ENCODE peak calls at places on chromosomes 3 and 15, in eight cellular contexts. E is GM12865; S is uterus; V is neural crest cell; K is activated T-cell treated with anti-CD3 and anti-CD28 coated beads, Interleukin-2, amount 50 U/mL, for 72 hours; A is NCI-H748 treated with DMSO at 0.1 percent for 48 hours; N is cardiac septum; X is thoracic aorta. Z is an unnamed sample.
A peak's percentile ranks its signal among the peaks of the same experiment; 100 is the strongest.

GRCh38 chr3:11145888-11146287 is 8.4 kb upstream of the HRH1 start:
- DNase-seq in E (no peak), S (no peak), V (no peak), K (no peak), A (no peak), N (no peak), X (no peak), Z (no peak)

GRCh38 chr3:53709256-53709655 is 137.0 kb downstream of the CHDH start:
- DNase-seq in E (no peak), S (no peak), V (no peak), K (no peak), A (no peak), N (no peak), X (no peak), Z (no peak)

GRCh38 chr3:138921316-138922292 is 25.3 kb downstream of the FOXL2 start:
- DNase-seq in E (no peak), S (no peak), V (no peak), K (no peak), A (no peak), N (no peak), X (no peak), Z (no peak)

GRCh38 chr15:78830514-78831228 is 19.4 kb upstream of the ADAMTS7 start:
- DNase-seq in E (peak; percentile 39), S (no peak), V (no peak), K (no peak), A (no peak), N (no peak), X (no peak), Z (no peak)

GRCh38 chr3:4752201-4753072 is 226.8 kb upstream of the BHLHE40 start:
- DNase-seq in E (no peak), S (no peak), V (no peak), K (no peak), A (no peak), N (peak; percentile 67), X (no peak), Z (no peak)

GRCh38 chr3:131397889-131398288 is 16.3 kb downstream of the NUDT16 start:
- DNase-seq in E (no peak), S (no peak), V (no peak), K (no peak), A (no peak), N (no peak), X (no peak), Z (no peak)

GRCh38 chr15:31300981-31301686 is 25.5 kb upstream of the KLF13 start:
- DNase-seq in E (no peak), S (no peak), V (no peak), K (no peak), A (no peak), N (no peak), X (no peak), Z (peak; percentile 13)

GRCh38 chr15:88653200-88654064 is 14.6 kb downstream of the ISG20 start:
- DNase-seq in E (peak; percentile 7), S (peak; percentile 3), V (no peak), K (no peak), A (no peak), N (no peak), X (no peak), Z (no peak)

GRCh38 chr3:189710620-189711388 is 79.6 kb downstream of the TP63 start:
- DNase-seq in E (peak; percentile 82), S (peak; percentile 40), V (no peak), K (no peak), A (no peak), N (no peak), X (no peak), Z (peak; percentile 17)

GRCh38 chr15:64356443-64357040 is 569 bp upstream of the CSNK1G1 start:
- DNase-seq in E (no peak), S (no peak), V (no peak), K (no peak), A (peak; percentile 70), N (no peak), X (no peak), Z (no peak)

GRCh38 chr3:19149388-19149787 is 1.1 kb downstream of the KCNH8 start:
- DNase-seq in E (peak; percentile 44), S (no peak), V (peak; percentile 47), K (peak; percentile 24), A (peak; percentile 2), N (no peak), X (no peak), Z (no peak)

GRCh38 chr15:66631616-66632263 is 65.9 kb upstream of the LCTL start:
- DNase-seq in E (no peak), S (no peak), V (no peak), K (no peak), A (no peak), N (no peak), X (no peak), Z (no peak)

GRCh38 chr3:13484861-13485590 is 4.9 kb downstream of the HDAC11 start:
- DNase-seq in E (no peak), S (no peak), V (no peak), K (no peak), A (no peak), N (peak; percentile 88), X (no peak), Z (peak; percentile 42)

GRCh38 chr3:55720614-55721013 is 233.5 kb upstream of the WNT5A start:
- DNase-seq in E (peak; percentile 67), S (no peak), V (no peak), K (no peak), A (no peak), N (no peak), X (no peak), Z (no peak)

GRCh38 chr3:189406148-189406547 is 225.0 kb upstream of the TP63 start:
- DNase-seq in E (no peak), S (no peak), V (no peak), K (no peak), A (no peak), N (no peak), X (no peak), Z (no peak)

GRCh38 chr3:151477596-151478375 is 16.9 kb upstream of the IGSF10 start:
- DNase-seq in E (no peak), S (no peak), V (no peak), K (no peak), A (no peak), N (no peak), X (no peak), Z (no peak)

Z was measured in tibial nerve.